ENCODE peak calls at places on chromosomes 5 and 9, in five cellular contexts. B, H, D, N and X are unnamed samples.

GRCh38 chr5:1637639-1638481 is 114.1 kb upstream of the LPCAT1 start:
- DNase-seq in B (no peak), H (no peak), D (no peak), N (no peak), X (no peak)

GRCh38 chr9:38318755-38319495 is 73.6 kb upstream of the ALDH1B1 start:
- DNase-seq in B (no peak), H (no peak), D (no peak), N (no peak), X (no peak)

GRCh38 chr9:72925126-72925810 is 27.6 kb downstream of the ALDH1A1 start:
- DNase-seq in B (no peak), H (no peak), D (no peak), N (no peak), X (no peak)

GRCh38 chr5:157900644-157901043 is 41.7 kb upstream of the CLINT1 start:
- DNase-seq in B (no peak), H (no peak), D (no peak), N (no peak), X (no peak)

GRCh38 chr9:97846347-97846746 is 6.7 kb upstream of the FOXE1 start:
- DNase-seq in B (no peak), H (no peak), D (no peak), N (no peak), X (no peak)

GRCh38 chr9:129886226-129887174 is 51.2 kb downstream of the USP20 start:
- DNase-seq in B (no peak), H (no peak), D (peak; percentile 70), N (peak; percentile 53), X (no peak)

GRCh38 chr9:121434946-121435345 is 64.7 kb downstream of the GGTA1 start:
- DNase-seq in B (no peak), H (no peak), D (no peak), N (no peak), X (no peak)

GRCh38 chr9:35002623-35003022 is 13.1 kb downstream of the DNAJB5 start:
- DNase-seq in B (no peak), H (no peak), D (no peak), N (no peak), X (no peak)

GRCh38 chr5:59065551-59065950 is 482.7 kb downstream of the RAB3C start:
- DNase-seq in B (no peak), H (no peak), D (no peak), N (no peak), X (no peak)

GRCh38 chr5:84885479-84886258 is 501.0 kb upstream of the EDIL3 start:
- DNase-seq in B (no peak), H (no peak), D (no peak), N (no peak), X (no peak)

GRCh38 chr5:23332650-23333251 is 174.7 kb upstream of the PRDM9 start:
- DNase-seq in B (no peak), H (no peak), D (no peak), N (no peak), X (no peak)

GRCh38 chr9:34123682-34124081 is 2.8 kb downstream of the DCAF12 start:
- DNase-seq in B (no peak), H (no peak), D (no peak), N (no peak), X (no peak)

GRCh38 chr5:1468247-1468612 is 23.0 kb upstream of the SLC6A3 start:
- DNase-seq in B (peak; percentile 90), H (no peak), D (no peak), N (no peak), X (peak; percentile 35)

GRCh38 chr5:179276838-179277395 is 68.3 kb downstream of the ADAMTS2 start:
- DNase-seq in B (no peak), H (no peak), D (no peak), N (no peak), X (no peak)

GRCh38 chr5:26812714-26813113 is 225.7 kb downstream of the CDH9 start:
- DNase-seq in B (no peak), H (no peak), D (no peak), N (no peak), X (no peak)

GRCh38 chr9:111957856-111958631 is 61.4 kb downstream of the UGCG start:
- DNase-seq in B (no peak), H (peak; percentile 42), D (no peak), N (no peak), X (no peak)

GRCh38 chr9:94655739-94656138 is 16.4 kb upstream of the FBP1 start:
- DNase-seq in B (no peak), H (no peak), D (no peak), N (no peak), X (no peak)

GRCh38 chr5:68529581-68529980 is 314.0 kb downstream of the PIK3R1 start:
- DNase-seq in B (no peak), H (no peak), D (no peak), N (no peak), X (no peak)

GRCh38 chr5:52870448-52870847 is 82.7 kb downstream of the ITGA1 start:
- DNase-seq in B (peak; percentile 36), H (no peak), D (no peak), N (no peak), X (no peak)

GRCh38 chr9:97900738-97901565 is 21.3 kb downstream of the TRMO start:
- DNase-seq in B (peak; percentile 37), H (no peak), D (no peak), N (no peak), X (no peak)

GRCh38 chr5:158549306-158549705 is 550.4 kb downstream of the EBF1 start:
- DNase-seq in B (no peak), H (no peak), D (no peak), N (no peak), X (no peak)

GRCh38 chr5:129460121-129460950 is at the start of gene ADAMTS19:
- DNase-seq in B (peak; percentile 29), H (peak; percentile 59), D (no peak), N (no peak), X (no peak)

GRCh38 chr9:126617740-126618133 is 4.0 kb downstream of the LMX1B start:
- DNase-seq in B (no peak), H (no peak), D (no peak), N (no peak), X (no peak)

GRCh38 chr9:71891557-71892189 is 19.3 kb downstream of the ABHD17B start:
- DNase-seq in B (no peak), H (no peak), D (no peak), N (no peak), X (no peak)

GRCh38 chr5:150107909-150108447 is 21.6 kb upstream of the CSF1R start:
- DNase-seq in B (no peak), H (no peak), D (no peak), N (no peak), X (no peak)

GRCh38 chr5:1011226-1011631 is 2.6 kb downstream of the NKD2 start:
- DNase-seq in B (peak; percentile 86), H (peak; percentile 72), D (no peak), N (no peak), X (peak; percentile 63)

GRCh38 chr5:1510631-1511030 is 13.1 kb downstream of the LPCAT1 start:
- DNase-seq in B (peak; percentile 9), H (peak; percentile 35), D (no peak), N (peak; percentile 12), X (no peak)

DNA sequence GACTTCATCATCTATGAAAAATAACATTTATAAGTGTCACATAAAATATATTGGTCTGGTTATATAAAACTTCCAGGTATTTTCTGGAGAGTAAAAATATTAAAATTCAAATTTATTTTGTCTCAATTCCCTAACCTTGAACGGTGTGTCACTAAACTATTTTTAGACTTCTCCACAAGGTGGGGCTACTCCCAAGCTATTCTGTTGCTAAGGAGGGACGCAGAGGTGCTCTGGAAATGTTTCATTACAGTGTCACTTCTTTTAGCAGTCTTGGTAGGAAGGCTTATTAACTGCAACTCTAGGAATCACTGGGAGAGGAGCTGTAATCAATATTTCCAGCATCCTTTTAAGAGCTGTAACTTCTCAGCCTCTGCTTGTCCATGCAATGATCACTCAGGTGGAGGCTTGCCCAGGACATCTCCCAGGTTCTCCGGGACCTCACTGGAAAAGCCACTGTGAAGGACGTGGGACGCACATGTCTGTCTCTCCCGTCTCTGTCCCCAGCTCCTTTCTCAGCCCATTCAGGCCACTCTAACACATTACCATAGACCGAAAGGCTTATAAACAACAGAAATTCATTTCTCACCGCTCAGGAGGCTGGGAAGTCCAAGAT is 32.5 kb upstream of the DNAH5 start:
- DNase-seq in B (peak; percentile 45), H (no peak), D (no peak), N (no peak), X (no peak)
- TF ChIP-seq CTCF in B (peak; percentile 40), H (peak; percentile 55), D (no peak), N (no peak), X (peak; percentile 71)

DNA sequence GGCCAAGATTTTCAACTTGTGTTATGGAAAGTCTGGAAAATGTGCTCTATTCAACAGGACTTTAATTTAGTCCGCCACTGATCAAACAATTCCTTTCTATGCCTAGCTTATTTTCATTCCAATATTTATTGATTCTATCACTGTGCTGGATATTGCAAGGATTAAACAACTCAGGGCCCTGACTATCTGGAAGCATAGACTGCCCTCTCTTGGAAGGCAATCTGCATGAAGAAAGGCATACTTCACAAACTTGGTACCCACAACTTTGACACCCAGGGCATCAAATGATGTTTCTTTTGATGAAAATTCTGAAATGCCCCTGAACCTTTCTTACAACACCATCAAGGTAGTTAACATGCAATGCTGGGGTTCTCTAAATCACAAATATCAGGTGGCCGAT is 126.5 kb upstream of the HMHB1 start:
- DNase-seq in B (no peak), H (no peak), D (no peak), N (no peak), X (no peak)
- TF ChIP-seq CTCF in B (peak; percentile 32), H (no peak), D (no peak), N (no peak), X (no peak)

DNA sequence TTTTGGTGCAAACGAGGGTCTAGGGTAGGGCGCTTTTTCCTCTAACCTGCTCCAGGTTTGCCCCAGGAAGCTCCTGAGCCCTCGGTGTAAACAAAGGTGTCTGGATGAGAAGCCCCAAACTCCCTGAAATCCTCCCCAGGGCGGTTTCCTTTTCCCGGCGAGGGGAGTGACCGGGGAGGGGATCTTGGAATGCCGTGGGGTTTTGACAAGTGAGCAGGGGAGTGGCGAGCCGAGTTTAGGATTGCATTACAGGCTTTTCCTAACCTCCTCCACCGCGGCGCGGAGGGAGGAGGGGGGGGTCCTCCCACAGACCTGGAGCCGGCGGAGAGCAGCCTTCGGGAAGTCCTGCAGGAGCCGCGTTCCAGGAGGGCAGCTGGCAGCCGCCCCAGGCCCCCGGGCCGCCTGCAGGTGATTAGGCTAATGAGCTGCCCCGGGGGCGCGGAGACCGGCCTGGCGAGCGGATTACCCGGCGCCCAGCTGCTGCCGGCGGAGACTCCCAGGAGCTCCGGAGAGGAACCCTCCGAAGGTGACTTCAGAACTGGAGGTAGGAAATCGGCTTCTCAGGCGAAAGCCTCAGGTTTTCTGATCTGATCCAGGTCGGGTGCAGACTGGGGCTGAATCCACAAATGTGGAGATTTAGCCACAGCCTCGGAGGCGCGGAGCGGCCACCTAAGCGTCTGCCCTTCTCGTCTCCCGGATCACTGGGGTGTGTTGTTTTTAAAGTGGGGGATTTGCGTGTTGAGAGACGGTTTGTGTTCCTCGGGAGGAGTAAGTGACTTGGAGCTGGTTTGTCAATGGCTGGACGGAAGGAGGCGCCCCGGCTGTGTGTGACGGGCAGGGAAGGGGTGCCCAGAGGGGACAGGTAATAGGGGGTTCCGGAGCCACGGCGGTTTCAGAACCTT is 215.9 kb downstream of the PDZD2 start:
- DNase-seq in B (peak; percentile 97), H (peak; percentile 68), D (no peak), N (no peak), X (peak; percentile 43)
- TF ChIP-seq CTCF in B (peak; percentile 69), H (no peak), D (peak; percentile 17), N (no peak), X (no peak)

DNA sequence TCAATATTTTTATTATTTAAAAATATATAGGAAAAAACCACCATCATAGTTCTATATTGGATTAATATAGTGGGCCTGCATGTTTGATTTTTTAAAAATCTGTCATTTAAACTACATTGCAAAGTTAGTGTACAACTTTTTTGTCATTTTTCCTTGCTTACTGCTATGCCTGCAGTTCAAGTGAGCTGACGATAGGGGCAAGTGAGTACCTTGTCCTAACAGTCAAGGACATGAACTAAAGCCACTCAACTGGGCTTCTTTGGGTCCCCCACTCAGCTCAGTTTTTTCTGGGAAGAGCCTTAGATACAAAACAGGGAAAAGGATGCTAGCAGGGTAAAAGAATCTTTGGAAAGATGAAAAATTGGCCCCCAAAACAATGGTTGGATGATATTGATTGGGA is 269.9 kb downstream of the MAN2A1 start:
- DNase-seq in B (no peak), H (no peak), D (no peak), N (no peak), X (no peak)
- TF ChIP-seq CTCF in B (no peak), H (no peak), D (no peak), N (no peak), X (peak; percentile 34)